ENCODE peak calls at places on chromosomes 5 and 9, in nine cellular contexts. One of them, this sample, is unnamed. For H3K27me3, the result is how much of the 10 kb centered on the place peaks cover.

GRCh38 chr5:179115307-179115706 is 55.1 kb downstream of the ZNF354C start:
- DNase-seq in mesendoderm: no peak
- DNase-seq in CD8-positive, alpha-beta memory T cell: no peak
- DNase-seq in cardiac muscle cell: no peak
- DNase-seq in GM23248: no peak
- DNase-seq in effector memory CD4-positive, alpha-beta T cell: no peak
- DNase-seq in GM12878: no peak
- DNase-seq in heart right ventricle: no peak
- DNase-seq in neuronal stem cell: no peak
- DNase-seq in this sample: no peak

GRCh38 chr5:112403069-112403468 is 16.0 kb downstream of the EPB41L4A start:
- DNase-seq in mesendoderm: no peak
- DNase-seq in CD8-positive, alpha-beta memory T cell: no peak
- DNase-seq in cardiac muscle cell: no peak
- DNase-seq in GM23248: no peak
- DNase-seq in effector memory CD4-positive, alpha-beta T cell: no peak
- DNase-seq in GM12878: no peak
- DNase-seq in heart right ventricle: no peak
- DNase-seq in neuronal stem cell: no peak
- DNase-seq in this sample: no peak

GRCh38 chr5:73189816-73190451 is 16.9 kb downstream of the TMEM174 start:
- DNase-seq in mesendoderm: peak
- DNase-seq in CD8-positive, alpha-beta memory T cell: no peak
- DNase-seq in cardiac muscle cell: no peak
- DNase-seq in GM23248: peak
- DNase-seq in effector memory CD4-positive, alpha-beta T cell: no peak
- DNase-seq in GM12878: no peak
- DNase-seq in heart right ventricle: no peak
- DNase-seq in neuronal stem cell: no peak
- DNase-seq in this sample: no peak

GRCh38 chr5:1011741-1012315 is 3.2 kb downstream of the NKD2 start:
- DNase-seq in mesendoderm: no peak
- DNase-seq in CD8-positive, alpha-beta memory T cell: no peak
- DNase-seq in cardiac muscle cell: no peak
- DNase-seq in GM23248: no peak
- DNase-seq in effector memory CD4-positive, alpha-beta T cell: no peak
- DNase-seq in GM12878: no peak
- DNase-seq in heart right ventricle: no peak
- DNase-seq in neuronal stem cell: no peak
- DNase-seq in this sample: no peak

GRCh38 chr5:33272288-33272687 is 168.5 kb upstream of the TARS1 start:
- DNase-seq in mesendoderm: no peak
- DNase-seq in CD8-positive, alpha-beta memory T cell: no peak
- DNase-seq in cardiac muscle cell: no peak
- DNase-seq in GM23248: peak
- DNase-seq in effector memory CD4-positive, alpha-beta T cell: no peak
- DNase-seq in GM12878: no peak
- DNase-seq in heart right ventricle: no peak
- DNase-seq in neuronal stem cell: no peak
- DNase-seq in this sample: no peak

GRCh38 chr9:79387091-79387490 is 184.7 kb upstream of the TLE4 start:
- DNase-seq in mesendoderm: no peak
- DNase-seq in CD8-positive, alpha-beta memory T cell: no peak
- DNase-seq in cardiac muscle cell: no peak
- DNase-seq in GM23248: no peak
- DNase-seq in effector memory CD4-positive, alpha-beta T cell: no peak
- DNase-seq in GM12878: no peak
- DNase-seq in heart right ventricle: no peak
- DNase-seq in neuronal stem cell: no peak
- DNase-seq in this sample: no peak

GRCh38 chr5:119070578-119070827 is 384 bp upstream of the DMXL1 start:
- DNase-seq in mesendoderm: no peak
- DNase-seq in CD8-positive, alpha-beta memory T cell: no peak
- DNase-seq in cardiac muscle cell: peak
- DNase-seq in GM23248: no peak
- DNase-seq in effector memory CD4-positive, alpha-beta T cell: no peak
- DNase-seq in GM12878: no peak
- DNase-seq in heart right ventricle: no peak
- DNase-seq in neuronal stem cell: no peak
- DNase-seq in this sample: no peak

GRCh38 chr9:36056896-36057295 is 20.2 kb downstream of the RECK start:
- DNase-seq in mesendoderm: no peak
- DNase-seq in CD8-positive, alpha-beta memory T cell: no peak
- DNase-seq in cardiac muscle cell: no peak
- DNase-seq in GM23248: no peak
- DNase-seq in effector memory CD4-positive, alpha-beta T cell: no peak
- DNase-seq in GM12878: no peak
- DNase-seq in heart right ventricle: no peak
- DNase-seq in neuronal stem cell: no peak
- DNase-seq in this sample: no peak

GRCh38 chr5:6449465-6450158 is 953 bp downstream of the UBE2QL1 start:
- DNase-seq in mesendoderm: no peak
- DNase-seq in CD8-positive, alpha-beta memory T cell: no peak
- DNase-seq in cardiac muscle cell: no peak
- DNase-seq in GM23248: no peak
- DNase-seq in effector memory CD4-positive, alpha-beta T cell: no peak
- DNase-seq in GM12878: no peak
- DNase-seq in heart right ventricle: no peak
- DNase-seq in neuronal stem cell: no peak
- DNase-seq in this sample: no peak
- H3K27ac ChIP-seq in mesendoderm: no peak
- H3K27ac ChIP-seq in CD8-positive, alpha-beta memory T cell: no peak
- H3K27ac ChIP-seq in cardiac muscle cell: no peak
- H3K27ac ChIP-seq in GM23248: no peak
- H3K27ac ChIP-seq in effector memory CD4-positive, alpha-beta T cell: no peak
- H3K27ac ChIP-seq in GM12878: no peak
- H3K27ac ChIP-seq in heart right ventricle: peak
- H3K27ac ChIP-seq in neuronal stem cell: no peak
- H3K27ac ChIP-seq in this sample: no peak

GRCh38 chr5:176530406-176530982 is 6.7 kb downstream of the RNF44 start:
- DNase-seq in mesendoderm: no peak
- DNase-seq in CD8-positive, alpha-beta memory T cell: peak
- DNase-seq in cardiac muscle cell: no peak
- DNase-seq in GM23248: no peak
- DNase-seq in effector memory CD4-positive, alpha-beta T cell: no peak
- DNase-seq in GM12878: no peak
- DNase-seq in heart right ventricle: no peak
- DNase-seq in neuronal stem cell: no peak
- DNase-seq in this sample: no peak

GRCh38 chr5:176528301-176528700 is 8.9 kb downstream of the RNF44 start:
- DNase-seq in mesendoderm: no peak
- DNase-seq in CD8-positive, alpha-beta memory T cell: no peak
- DNase-seq in cardiac muscle cell: no peak
- DNase-seq in GM23248: no peak
- DNase-seq in effector memory CD4-positive, alpha-beta T cell: no peak
- DNase-seq in GM12878: no peak
- DNase-seq in heart right ventricle: peak
- DNase-seq in neuronal stem cell: no peak
- DNase-seq in this sample: no peak

GRCh38 chr5:176529824-176530195 is 7.4 kb downstream of the RNF44 start:
- DNase-seq in mesendoderm: no peak
- DNase-seq in CD8-positive, alpha-beta memory T cell: peak
- DNase-seq in cardiac muscle cell: no peak
- DNase-seq in GM23248: no peak
- DNase-seq in effector memory CD4-positive, alpha-beta T cell: peak
- DNase-seq in GM12878: no peak
- DNase-seq in heart right ventricle: no peak
- DNase-seq in neuronal stem cell: no peak
- DNase-seq in this sample: no peak

GRCh38 chr5:176528761-176529115 is 8.5 kb downstream of the RNF44 start:
- DNase-seq in mesendoderm: no peak
- DNase-seq in CD8-positive, alpha-beta memory T cell: no peak
- DNase-seq in cardiac muscle cell: no peak
- DNase-seq in GM23248: no peak
- DNase-seq in effector memory CD4-positive, alpha-beta T cell: no peak
- DNase-seq in GM12878: no peak
- DNase-seq in heart right ventricle: no peak
- DNase-seq in neuronal stem cell: no peak
- DNase-seq in this sample: no peak

DNA sequence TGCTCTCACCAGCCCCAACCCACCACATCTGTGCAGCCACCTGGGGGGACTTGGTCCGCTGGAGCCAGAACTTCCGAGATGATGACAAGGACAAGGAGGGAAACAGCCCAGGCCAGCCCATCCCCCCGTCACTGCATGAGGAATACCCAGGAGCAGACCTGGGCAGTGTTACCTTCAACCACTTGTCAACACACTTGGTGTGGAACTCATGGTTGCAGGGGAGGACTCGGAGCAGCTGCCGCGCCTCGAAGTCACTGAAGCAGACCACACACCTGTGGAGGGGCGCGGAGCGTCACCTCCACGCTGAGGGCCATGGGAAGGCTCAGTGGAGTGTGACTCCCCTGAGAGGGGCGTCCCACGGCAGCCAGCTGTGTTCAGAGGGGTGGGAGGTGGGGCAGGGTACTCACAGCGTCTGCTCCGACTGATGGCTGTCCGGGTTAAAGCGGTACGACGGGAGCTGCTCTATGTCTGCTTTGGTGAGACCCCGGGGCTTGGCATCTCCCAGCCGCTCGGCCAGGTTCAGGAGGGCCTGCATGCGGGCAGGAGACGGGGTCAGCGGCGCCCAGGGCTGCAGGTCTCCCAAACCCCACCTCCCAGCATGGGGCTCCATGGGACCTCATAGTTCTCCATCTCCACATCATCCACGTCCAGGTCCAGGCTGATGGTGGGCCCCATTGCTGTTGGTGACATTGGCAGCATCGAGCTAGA is 7.9 kb downstream of the RNF44 start:
- DNase-seq in mesendoderm: no peak
- DNase-seq in CD8-positive, alpha-beta memory T cell: no peak
- DNase-seq in cardiac muscle cell: no peak
- DNase-seq in GM23248: no peak
- DNase-seq in effector memory CD4-positive, alpha-beta T cell: no peak
- DNase-seq in GM12878: no peak
- DNase-seq in heart right ventricle: no peak
- DNase-seq in neuronal stem cell: no peak
- DNase-seq in this sample: no peak
- H3K27me3 ChIP-seq in mesendoderm: under half
- H3K27me3 ChIP-seq in CD8-positive, alpha-beta memory T cell: under half
- H3K27me3 ChIP-seq in cardiac muscle cell: under half
- H3K27me3 ChIP-seq in GM23248: under half
- H3K27me3 ChIP-seq in effector memory CD4-positive, alpha-beta T cell: under half
- H3K27me3 ChIP-seq in GM12878: under half
- H3K27me3 ChIP-seq in heart right ventricle: under half
- H3K27me3 ChIP-seq in neuronal stem cell: under half
- H3K27me3 ChIP-seq in this sample: under half

DNA sequence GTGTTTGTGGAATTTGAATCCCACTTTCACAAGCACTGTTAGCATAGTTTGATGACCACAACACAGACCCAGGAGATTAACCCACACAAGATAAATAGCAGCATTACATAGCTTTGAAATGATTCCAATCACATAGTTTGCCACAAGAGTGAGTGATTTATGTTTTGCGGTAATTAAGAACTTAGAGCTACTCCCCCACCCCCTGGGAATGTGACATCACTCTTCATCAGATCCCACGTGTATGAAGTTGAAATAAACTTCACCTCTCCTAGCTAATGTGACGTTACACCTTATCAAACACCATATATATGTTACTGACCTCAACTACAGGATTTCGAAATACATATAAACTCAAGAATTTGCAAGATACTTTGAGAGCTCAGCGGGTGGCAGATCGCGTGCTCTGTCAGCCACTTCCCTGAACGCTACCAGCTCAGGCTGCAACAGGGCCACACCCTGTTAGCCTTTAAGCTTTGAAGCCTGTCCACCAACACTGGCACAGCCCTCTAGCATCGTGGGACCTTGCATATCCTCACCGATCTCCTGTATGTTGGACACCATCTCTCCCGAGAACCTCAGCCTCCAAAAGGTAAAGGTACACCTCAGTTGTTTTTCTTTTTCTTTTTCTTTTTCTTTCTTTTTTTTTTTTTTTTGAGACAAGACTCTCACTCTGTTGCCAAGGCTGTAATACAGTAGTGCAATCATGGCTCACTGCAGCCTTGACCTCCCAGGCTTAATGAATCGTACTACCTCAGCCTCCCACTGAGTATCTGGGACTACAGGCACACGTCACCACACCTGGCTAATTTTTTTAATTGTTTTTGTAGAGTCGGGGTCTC is 1.8 kb upstream of the AGTPBP1 start:
- DNase-seq in mesendoderm: peak
- DNase-seq in CD8-positive, alpha-beta memory T cell: peak
- DNase-seq in cardiac muscle cell: no peak
- DNase-seq in GM23248: peak
- DNase-seq in effector memory CD4-positive, alpha-beta T cell: no peak
- DNase-seq in GM12878: no peak
- DNase-seq in heart right ventricle: no peak
- DNase-seq in neuronal stem cell: no peak
- DNase-seq in this sample: no peak
- H3K4me3 ChIP-seq in mesendoderm: no peak
- H3K4me3 ChIP-seq in CD8-positive, alpha-beta memory T cell: no peak
- H3K4me3 ChIP-seq in cardiac muscle cell: no peak
- H3K4me3 ChIP-seq in GM23248: no peak
- H3K4me3 ChIP-seq in effector memory CD4-positive, alpha-beta T cell: no peak
- H3K4me3 ChIP-seq in GM12878: no peak
- H3K4me3 ChIP-seq in heart right ventricle: no peak
- H3K4me3 ChIP-seq in neuronal stem cell: no peak
- H3K4me3 ChIP-seq in this sample: no peak

GRCh38 chr9:136527131-136527530 is 18.7 kb downstream of the NOTCH1 start:
- DNase-seq in mesendoderm: no peak
- DNase-seq in CD8-positive, alpha-beta memory T cell: no peak
- DNase-seq in cardiac muscle cell: no peak
- DNase-seq in GM23248: no peak
- DNase-seq in effector memory CD4-positive, alpha-beta T cell: no peak
- DNase-seq in GM12878: no peak
- DNase-seq in heart right ventricle: no peak
- DNase-seq in neuronal stem cell: no peak
- DNase-seq in this sample: no peak

GRCh38 chr9:136526625-136527066 is 19.2 kb downstream of the NOTCH1 start:
- DNase-seq in mesendoderm: peak
- DNase-seq in CD8-positive, alpha-beta memory T cell: no peak
- DNase-seq in cardiac muscle cell: no peak
- DNase-seq in GM23248: no peak
- DNase-seq in effector memory CD4-positive, alpha-beta T cell: no peak
- DNase-seq in GM12878: no peak
- DNase-seq in heart right ventricle: no peak
- DNase-seq in neuronal stem cell: no peak
- DNase-seq in this sample: no peak

GRCh38 chr9:136527721-136528710 is 17.8 kb downstream of the NOTCH1 start:
- DNase-seq in mesendoderm: no peak
- DNase-seq in CD8-positive, alpha-beta memory T cell: no peak
- DNase-seq in cardiac muscle cell: no peak
- DNase-seq in GM23248: peak
- DNase-seq in effector memory CD4-positive, alpha-beta T cell: no peak
- DNase-seq in GM12878: no peak
- DNase-seq in heart right ventricle: no peak
- DNase-seq in neuronal stem cell: no peak
- DNase-seq in this sample: no peak

GRCh38 chr9:136525207-136525606 is 20.6 kb downstream of the NOTCH1 start:
- DNase-seq in mesendoderm: no peak
- DNase-seq in CD8-positive, alpha-beta memory T cell: no peak
- DNase-seq in cardiac muscle cell: no peak
- DNase-seq in GM23248: no peak
- DNase-seq in effector memory CD4-positive, alpha-beta T cell: no peak
- DNase-seq in GM12878: no peak
- DNase-seq in heart right ventricle: no peak
- DNase-seq in neuronal stem cell: no peak
- DNase-seq in this sample: no peak

DNA sequence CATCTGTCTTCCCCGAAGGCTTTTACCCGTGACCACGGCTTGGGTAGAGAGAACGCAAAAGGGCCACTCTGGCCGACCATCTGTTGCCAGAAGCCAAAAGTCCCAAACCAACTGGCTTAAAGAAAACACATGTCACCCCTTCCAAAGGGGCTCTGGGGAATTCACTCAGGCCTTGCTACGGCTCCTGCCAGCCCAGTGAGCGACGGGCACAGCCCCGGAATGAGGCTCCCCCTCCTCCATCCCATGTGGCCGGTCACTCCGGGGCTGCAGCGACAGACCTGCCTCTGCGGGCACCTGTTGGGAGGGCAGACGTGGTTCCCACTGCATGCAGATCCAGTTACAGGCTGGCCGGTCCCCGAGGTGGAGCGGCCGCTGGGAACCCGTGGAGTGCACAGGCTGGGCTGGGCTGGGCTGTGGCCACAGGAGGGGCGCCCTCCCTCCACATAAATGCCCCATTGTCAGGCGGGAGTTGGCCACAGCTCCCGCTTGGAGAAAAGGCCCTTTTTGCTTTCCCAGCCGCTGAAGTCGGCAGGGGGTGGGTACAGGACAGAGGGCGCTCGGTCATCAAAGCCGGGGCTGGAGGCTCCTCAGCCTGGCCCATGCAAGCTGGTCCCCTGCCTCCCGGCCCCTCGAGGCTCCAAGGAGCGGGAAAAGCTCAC is 19.9 kb downstream of the NOTCH1 start:
- DNase-seq in mesendoderm: no peak
- DNase-seq in CD8-positive, alpha-beta memory T cell: no peak
- DNase-seq in cardiac muscle cell: peak
- DNase-seq in GM23248: no peak
- DNase-seq in effector memory CD4-positive, alpha-beta T cell: no peak
- DNase-seq in GM12878: no peak
- DNase-seq in heart right ventricle: peak
- DNase-seq in neuronal stem cell: no peak
- DNase-seq in this sample: no peak
- H3K27ac ChIP-seq in mesendoderm: peak
- H3K27ac ChIP-seq in CD8-positive, alpha-beta memory T cell: no peak
- H3K27ac ChIP-seq in cardiac muscle cell: no peak
- H3K27ac ChIP-seq in GM23248: no peak
- H3K27ac ChIP-seq in effector memory CD4-positive, alpha-beta T cell: no peak
- H3K27ac ChIP-seq in GM12878: no peak
- H3K27ac ChIP-seq in heart right ventricle: peak
- H3K27ac ChIP-seq in neuronal stem cell: peak
- H3K27ac ChIP-seq in this sample: no peak

This sample was measured in iPS DF 6.9.